ENCODE peak calls at places on chromosome 12, in four cellular contexts. Y is activated CD8-positive, alpha-beta T cell treated with anti-CD3 and anti-CD28 coated beads for 36 hours; T is stomach; K is omental fat pad. M is an unnamed sample.

GRCh38 chr12:103705927-103706326 is 118.9 kb downstream of the STAB2 start:
- DNase-seq in K (no peak), Y (no peak), T (no peak), M (no peak)

GRCh38 chr12:128852885-128853284 is 393 bp upstream of the GLT1D1 start:
- DNase-seq in T (no peak), Y (no peak), K (no peak), M (no peak)

GRCh38 chr12:118064608-118065007 is 3.6 kb upstream of the WSB2 start:
- DNase-seq in K (no peak), Y (peak), T (no peak), M (peak)

GRCh38 chr12:24861751-24862575 is 86.9 kb downstream of the BCAT1 start:
- DNase-seq in Y (no peak), T (no peak), K (no peak), M (no peak)

GRCh38 chr12:71439613-71440392 is at the start of gene LGR5:
- DNase-seq in Y (peak), K (no peak), T (no peak), M (peak)

GRCh38 chr12:43969882-43970281 is 134.0 kb downstream of the TMEM117 start:
- DNase-seq in Y (no peak), K (no peak), T (no peak), M (no peak)

GRCh38 chr12:113298861-113299545 is 35.9 kb downstream of the SLC8B1 start:
- DNase-seq in K (no peak), T (no peak), Y (no peak), M (no peak)

GRCh38 chr12:91722072-91722471 is 423.6 kb downstream of the BTG1 start:
- DNase-seq in T (no peak), Y (peak), K (no peak), M (no peak)

GRCh38 chr12:69613351-69613750 is 2.6 kb upstream of the LRRC10 start:
- DNase-seq in Y (no peak), K (no peak), T (no peak), M (no peak)

GRCh38 chr12:57896437-57897201 is 44.7 kb upstream of the ATP23 start:
- DNase-seq in Y (no peak), T (peak), K (no peak), M (no peak)

GRCh38 chr12:89344043-89344861 is 8.0 kb downstream of the DUSP6 start:
- DNase-seq in T (no peak), Y (no peak), K (no peak), M (no peak)

GRCh38 chr12:124096869-124097434 is 123.9 kb downstream of the ZNF664 start:
- DNase-seq in T (no peak), K (no peak), Y (no peak), M (no peak)

GRCh38 chr12:541676-542289 is 82.0 kb downstream of the B4GALNT3 start:
- DNase-seq in T (no peak), K (no peak), Y (no peak), M (no peak)

GRCh38 chr12:116594325-116595038 is 35.3 kb downstream of the MAP1LC3B2 start:
- DNase-seq in Y (peak), K (no peak), T (no peak), M (peak)

GRCh38 chr12:107761502-107761904 is 566 bp upstream of the PRDM4 start:
- DNase-seq in T (no peak), Y (peak), K (no peak), M (no peak)

GRCh38 chr12:50102186-50102585 is 1.6 kb upstream of the GPD1 start:
- DNase-seq in T (no peak), Y (no peak), K (no peak), M (no peak)

GRCh38 chr12:114681149-114681849 is 2.7 kb downstream of the TBX3 start:
- DNase-seq in Y (no peak), K (no peak), T (no peak), M (no peak)

GRCh38 chr12:32104572-32105355 is 1.9 kb upstream of the BICD1 start:
- DNase-seq in T (no peak), K (no peak), Y (no peak), M (no peak)

GRCh38 chr12:32107376-32108267 is 975 bp downstream of the BICD1 start:
- DNase-seq in Y (peak), K (no peak), T (no peak), M (peak)

GRCh38 chr12:32108829-32109228 is 2.2 kb downstream of the BICD1 start:
- DNase-seq in T (no peak), K (no peak), Y (no peak), M (no peak)

GRCh38 chr12:32106153-32106516 is 512 bp upstream of the BICD1 start:
- DNase-seq in T (no peak), K (no peak), Y (no peak), M (no peak)

GRCh38 chr12:32106517-32107366 is at the start of gene BICD1:
- DNase-seq in T (peak), Y (peak), K (peak), M (peak)
- TF ChIP-seq CTCF in T (peak), Y (peak), K (no peak), M (peak)

GRCh38 chr12:51379571-51379970 is 11.6 kb downstream of the GALNT6 start:
- DNase-seq in K (no peak), Y (no peak), T (no peak), M (no peak)

GRCh38 chr12:51374346-51374745 is 16.9 kb downstream of the GALNT6 start:
- DNase-seq in K (no peak), Y (no peak), T (no peak), M (no peak)

GRCh38 chr12:51374856-51375255 is 16.4 kb downstream of the GALNT6 start:
- DNase-seq in Y (no peak), K (no peak), T (no peak), M (no peak)

GRCh38 chr12:51378749-51379148 is 12.5 kb downstream of the GALNT6 start:
- DNase-seq in K (no peak), T (no peak), Y (no peak), M (no peak)

GRCh38 chr12:51377099-51377984 is 13.9 kb downstream of the GALNT6 start:
- DNase-seq in K (no peak), T (no peak), Y (no peak), M (no peak)
- TF ChIP-seq CTCF in K (no peak), T (no peak), Y (no peak), M (no peak)

DNA sequence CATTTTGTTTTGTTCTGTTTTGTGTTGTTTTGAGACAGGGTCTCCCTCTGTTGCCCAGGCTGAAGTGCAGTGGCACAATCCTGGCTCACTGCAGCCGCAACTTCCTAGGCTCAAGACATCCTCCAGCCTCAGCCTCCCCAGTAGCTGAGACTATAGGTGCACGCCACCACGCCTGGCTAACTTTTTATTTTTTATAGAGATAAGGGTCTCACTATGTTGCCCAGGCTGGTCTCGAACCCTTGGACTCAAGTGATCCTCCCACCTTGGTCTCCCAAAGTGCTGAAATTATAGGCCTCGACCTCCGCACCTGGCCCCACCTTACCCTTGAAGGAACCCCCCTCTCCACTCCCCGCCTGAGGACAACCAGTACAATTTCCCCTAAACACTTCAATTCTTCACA is 7.5 kb upstream of the IFT81 start:
- DNase-seq in Y (no peak), K (no peak), T (no peak), M (no peak)
- TF ChIP-seq CTCF in Y (no peak), K (no peak), T (no peak), M (no peak)

DNA sequence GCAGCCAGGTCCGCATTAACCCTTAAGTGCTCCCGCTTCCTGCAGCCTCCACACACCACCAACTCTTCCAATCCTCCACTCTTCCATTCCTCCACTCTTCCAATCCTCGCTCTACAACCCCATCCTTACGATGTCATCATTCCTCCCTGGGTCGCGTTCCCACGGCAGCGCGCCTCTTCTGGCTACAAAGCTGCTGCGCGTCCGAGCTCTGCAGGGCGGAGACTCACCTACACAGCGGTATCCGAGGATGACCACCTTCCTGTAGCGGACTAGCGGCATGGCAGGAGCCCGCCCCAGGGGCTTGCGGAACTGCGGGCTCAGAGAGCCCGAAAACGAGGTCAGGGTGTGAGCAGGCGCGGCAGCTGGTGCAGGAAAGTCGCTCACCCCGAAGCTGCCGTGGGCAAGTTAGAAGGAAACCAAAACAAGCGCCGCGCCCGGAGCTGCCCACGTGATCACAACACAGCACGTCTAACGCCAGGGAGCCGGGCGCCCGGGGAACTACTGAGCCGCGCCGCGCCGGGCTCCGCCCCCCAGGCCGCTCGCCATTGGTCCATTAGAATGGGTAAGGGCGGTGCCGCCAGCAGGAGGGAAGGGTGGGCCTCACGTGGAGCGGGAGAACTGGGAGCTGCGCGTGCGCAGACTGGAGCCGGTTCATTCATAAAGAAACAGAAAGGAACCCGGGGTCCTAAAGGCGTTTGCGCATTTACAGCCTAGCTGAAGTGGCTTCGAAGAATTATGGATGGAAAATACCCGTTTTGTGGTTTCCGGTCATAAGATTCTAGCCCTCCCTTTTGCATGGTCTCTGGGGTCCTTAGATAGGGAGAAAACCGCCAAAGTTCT is at the start of gene RHEBL1:
- DNase-seq in K (peak), T (peak), Y (peak), M (peak)
- TF ChIP-seq CTCF in K (no peak), T (no peak), Y (no peak), M (peak)

GRCh38 chr12:121061831-121062230 is 22.8 kb upstream of the OASL start:
- DNase-seq in K (no peak), Y (no peak), T (no peak), M (no peak)
- TF ChIP-seq CTCF in K (no peak), Y (no peak), T (no peak), M (no peak)

GRCh38 chr12:76820888-76821482 is 57.1 kb downstream of the ZDHHC17 start:
- DNase-seq in T (no peak), Y (no peak), K (no peak), M (no peak)
- TF ChIP-seq CTCF in T (peak), Y (no peak), K (no peak), M (no peak)